ENCODE peak calls at places on chromosomes 5 and 9, in nine cellular contexts. E is stomach; X is mesendoderm; O is esophagus squamous epithelium; V is CD4-positive, CD25-positive, alpha-beta regulatory T cell; P is PC-3; Q is endodermal cell; L is aorta; W is heart right ventricle. A is an unnamed sample.

GRCh38 chr5:137566118-137566541 is 67.0 kb upstream of the SPOCK1 start:
- DNase-seq in O (no peak), Q (no peak), E (no peak), X (no peak), L (no peak), P (no peak), W (no peak), V (no peak), A (no peak)

GRCh38 chr9:37471942-37472679 is 6.9 kb upstream of the ZBTB5 start:
- DNase-seq in E (no peak), O (no peak), Q (peak; percentile 77), V (no peak), X (peak; percentile 98), L (no peak), W (no peak), P (peak; percentile 96), A (no peak)

GRCh38 chr5:139393497-139394122 is 1.3 kb downstream of the PROB1 start:
- DNase-seq in Q (no peak), E (no peak), P (no peak), O (no peak), V (no peak), L (no peak), X (no peak), W (no peak), A (no peak)

GRCh38 chr5:73135021-73135420 is 14.6 kb downstream of the TMEM171 start:
- DNase-seq in P (no peak), E (no peak), O (no peak), V (no peak), Q (no peak), X (peak; percentile 71), W (no peak), L (no peak), A (no peak)

GRCh38 chr9:70406446-70406862 is 8.0 kb downstream of the KLF9 start:
- DNase-seq in Q (no peak), L (no peak), V (no peak), P (no peak), O (no peak), E (no peak), X (peak; percentile 41), W (no peak), A (peak; percentile 35)

GRCh38 chr5:173245319-173246134 is 10.5 kb upstream of the NKX2-5 start:
- DNase-seq in O (no peak), P (no peak), E (no peak), Q (peak; percentile 89), X (peak; percentile 95), W (no peak), L (no peak), V (no peak), A (no peak)

GRCh38 chr5:23482642-23483041 is 24.8 kb upstream of the PRDM9 start:
- DNase-seq in X (no peak), Q (no peak), W (no peak), E (no peak), O (no peak), P (peak; percentile 55), V (no peak), L (no peak), A (no peak)

GRCh38 chr5:142667808-142668207 is 18.1 kb downstream of the FGF1 start:
- DNase-seq in E (no peak), L (no peak), Q (peak; percentile 51), O (no peak), W (no peak), V (no peak), X (no peak), P (no peak), A (no peak)

GRCh38 chr5:139392324-139392677 is 2.6 kb upstream of the MZB1 start:
- DNase-seq in P (no peak), W (no peak), E (no peak), L (peak; percentile 74), X (no peak), Q (no peak), O (no peak), V (no peak), A (no peak)

GRCh38 chr5:172160506-172160905 is 27.5 kb downstream of the STK10 start:
- DNase-seq in P (no peak), L (no peak), V (no peak), W (no peak), O (no peak), Q (no peak), E (no peak), X (no peak), A (no peak)
- H3K4me1 ChIP-seq in P (no peaks in the 10 kb centered on the region), L (no peaks in the 10 kb centered on the region), V (peaks cover 58% of the 10 kb centered on the region), W (peaks cover 68% of the 10 kb centered on the region), O (no peaks in the 10 kb centered on the region), Q (no peaks in the 10 kb centered on the region), E (peaks cover 30% of the 10 kb centered on the region), X (no peaks in the 10 kb centered on the region), A (peaks cover 23% of the 10 kb centered on the region)

GRCh38 chr9:136972335-136972734 is 5.0 kb upstream of the PTGDS start:
- DNase-seq in E (no peak), W (no peak), V (no peak), X (no peak), O (no peak), Q (no peak), P (no peak), L (no peak), A (no peak)
- H3K4me1 ChIP-seq in E (peaks cover 11% of the 10 kb centered on the region), W (peaks cover 35% of the 10 kb centered on the region), V (peaks cover 21% of the 10 kb centered on the region), X (no peaks in the 10 kb centered on the region), O (peaks cover 13% of the 10 kb centered on the region), Q (no peaks in the 10 kb centered on the region), P (no peaks in the 10 kb centered on the region), L (no peaks in the 10 kb centered on the region), A (no peaks in the 10 kb centered on the region)

GRCh38 chr5:158877706-158878105 is 222.0 kb downstream of the EBF1 start:
- DNase-seq in E (no peak), Q (no peak), X (no peak), W (no peak), V (no peak), P (no peak), O (no peak), L (no peak), A (no peak)
- H3K4me1 ChIP-seq in E (peaks cover 38% of the 10 kb centered on the region), Q (no peaks in the 10 kb centered on the region), X (no peaks in the 10 kb centered on the region), W (peaks cover 66% of the 10 kb centered on the region), V (peaks cover 5% of the 10 kb centered on the region), P (peaks cover 15% of the 10 kb centered on the region), O (peaks cover 10% of the 10 kb centered on the region), L (peaks cover 36% of the 10 kb centered on the region), A (peaks cover 13% of the 10 kb centered on the region)

DNA sequence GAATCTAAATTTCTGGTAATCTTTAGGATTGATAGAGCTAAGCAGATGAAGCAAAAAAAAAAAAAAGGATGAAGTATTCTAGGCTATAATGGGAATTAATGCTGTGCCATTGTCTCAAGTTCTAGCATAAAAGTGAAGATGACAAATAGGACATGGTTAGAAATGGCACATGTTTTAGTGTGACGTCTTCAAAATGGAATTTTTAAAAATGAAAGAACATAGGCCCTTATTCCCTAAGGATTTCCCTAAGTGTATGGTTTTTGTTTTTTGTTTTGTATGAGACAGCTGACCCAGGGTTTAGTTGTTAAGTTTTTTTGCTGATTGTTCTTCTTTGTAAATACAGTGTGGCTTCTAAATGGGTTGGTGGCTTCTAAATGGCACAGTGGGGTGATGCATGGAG is 7.1 kb downstream of the TLE4 start:
- DNase-seq in Q (no peak), X (no peak), P (no peak), V (no peak), E (no peak), O (no peak), W (no peak), L (no peak), A (no peak)
- H3K4me1 ChIP-seq in Q (peaks cover 13% of the 10 kb centered on the region), X (peaks cover 11% of the 10 kb centered on the region), P (peaks cover 21% of the 10 kb centered on the region), V (peaks cover 63% of the 10 kb centered on the region), E (peaks cover 95% of the 10 kb centered on the region), O (no peaks in the 10 kb centered on the region), W (peaks cover 90% of the 10 kb centered on the region), L (peaks cover 3% of the 10 kb centered on the region), A (no peaks in the 10 kb centered on the region)

A was measured in Peyer's patch.